ENCODE peak calls at places on chromosome 19, in seven cellular contexts. A is H9, G is IMR-90, V is mesendoderm, R is trophoblast cell, C is mesenchymal stem cell, F is H1. J is an unnamed sample.

GRCh38 chr19:45999653-46000121 is 4.4 kb downstream of the CCDC61 start:
- DNase-seq in R (peak), F (no peak), G (peak), C (peak), V (peak), A (peak), J (no peak)

GRCh38 chr19:11142528-11143171 is 12.9 kb downstream of the SPC24 start:
- DNase-seq in V (peak), C (peak), R (peak), G (peak), F (no peak), A (peak), J (peak)

GRCh38 chr19:33040994-33041827 is 23.5 kb downstream of the RHPN2 start:
- DNase-seq in V (no peak), A (no peak), G (no peak), R (no peak), F (no peak), C (peak), J (no peak)

GRCh38 chr19:33245948-33246728 is 20.5 kb upstream of the SLC7A10 start:
- DNase-seq in G (no peak), A (no peak), R (peak), F (no peak), C (no peak), V (peak), J (no peak)

GRCh38 chr19:7554990-7555864 is 19.7 kb downstream of the PNPLA6 start:
- DNase-seq in C (no peak), G (no peak), R (peak), V (peak), F (peak), A (peak), J (no peak)

GRCh38 chr19:7926021-7926726 is at the start of gene CTXN1:
- DNase-seq in F (no peak), V (peak), G (no peak), A (peak), C (peak), R (peak), J (peak)

GRCh38 chr19:13225085-13225484 is 74.9 kb downstream of the IER2 start:
- DNase-seq in A (no peak), R (no peak), F (no peak), G (no peak), C (no peak), V (no peak), J (no peak)

GRCh38 chr19:4730740-4731171 is 7.1 kb upstream of the DPP9 start:
- DNase-seq in G (no peak), C (peak), V (peak), F (no peak), A (peak), R (peak), J (no peak)

GRCh38 chr19:45092747-45093678 is at the start of gene PPP1R37:
- DNase-seq in R (peak), F (peak), A (peak), G (peak), C (peak), V (peak), J (peak)

GRCh38 chr19:768424-768823 is 17.5 kb downstream of the MISP start:
- DNase-seq in F (no peak), R (peak), G (peak), A (no peak), C (peak), V (no peak), J (no peak)

GRCh38 chr19:4722671-4723464 is 774 bp downstream of the DPP9 start:
- DNase-seq in F (no peak), V (peak), G (peak), C (peak), A (no peak), R (no peak), J (no peak)

GRCh38 chr19:45448887-45449299 is 18.9 kb upstream of the FOSB start:
- DNase-seq in G (peak), F (no peak), C (peak), A (no peak), V (no peak), R (peak), J (no peak)

GRCh38 chr19:17757125-17757524 is 5.8 kb downstream of the FCHO1 start:
- DNase-seq in A (no peak), F (no peak), R (no peak), G (peak), V (no peak), C (no peak), J (no peak)

GRCh38 chr19:55479045-55479444 is 2.6 kb downstream of the ZNF628 start:
- DNase-seq in G (no peak), A (no peak), C (no peak), R (no peak), F (no peak), V (no peak), J (no peak)

GRCh38 chr19:29098863-29099481 is 114.0 kb downstream of the UQCRFS1 start:
- DNase-seq in V (no peak), G (peak), R (peak), F (no peak), C (no peak), A (no peak), J (no peak)

GRCh38 chr19:13705201-13705600 is 59.1 kb upstream of the MRI1 start:
- DNase-seq in G (no peak), R (no peak), V (no peak), F (no peak), C (no peak), A (no peak), J (no peak)

GRCh38 chr19:34430738-34431625 is 2.8 kb downstream of the UBA2 start:
- DNase-seq in G (peak), R (peak), A (no peak), C (peak), V (peak), F (no peak), J (peak)

GRCh38 chr19:45162464-45163143 is 1.8 kb upstream of the NKPD1 start:
- DNase-seq in V (no peak), F (no peak), C (no peak), A (no peak), R (no peak), G (no peak), J (no peak)

GRCh38 chr19:37304884-37305255 is 66.0 kb upstream of the ZNF527 start:
- DNase-seq in C (no peak), A (no peak), F (no peak), R (no peak), V (no peak), G (no peak), J (no peak)

GRCh38 chr19:38692458-38693379 is 45.3 kb downstream of the ACTN4 start:
- DNase-seq in A (no peak), C (no peak), R (no peak), G (no peak), V (no peak), F (no peak), J (no peak)

GRCh38 chr19:3073931-3074595 is 11.8 kb upstream of the TLE5 start:
- DNase-seq in C (no peak), R (no peak), G (no peak), V (no peak), A (no peak), F (no peak), J (no peak)

GRCh38 chr19:49301165-49301865 is 23.7 kb downstream of the SLC6A16 start:
- DNase-seq in R (peak), G (peak), F (peak), A (peak), V (peak), C (peak), J (peak)

GRCh38 chr19:48511800-48512503 is at the start of gene LMTK3:
- DNase-seq in C (peak), R (no peak), G (peak), A (peak), F (no peak), V (peak), J (no peak)

GRCh38 chr19:54141356-54141755 is 3.8 kb downstream of the CNOT3 start:
- DNase-seq in C (no peak), G (peak), V (no peak), A (no peak), F (no peak), R (no peak), J (no peak)

GRCh38 chr19:17797397-17798201 is 2.7 kb downstream of the B3GNT3 start:
- DNase-seq in R (peak), C (peak), F (no peak), V (no peak), G (no peak), A (no peak), J (no peak)

GRCh38 chr19:38905186-38905539 is 5.4 kb downstream of the NFKBIB start:
- DNase-seq in F (no peak), V (no peak), R (no peak), A (no peak), G (no peak), C (no peak), J (no peak)

GRCh38 chr19:49824662-49825061 is 6.6 kb downstream of the MED25 start:
- DNase-seq in C (no peak), A (no peak), R (no peak), F (no peak), G (no peak), V (no peak), J (no peak)

GRCh38 chr19:45815501-45816216 is 551 bp upstream of the RSPH6A start:
- DNase-seq in C (peak), A (peak), R (no peak), V (peak), F (peak), G (no peak), J (peak)

GRCh38 chr19:10749435-10750384 is 31.8 kb downstream of the DNM2 start:
- DNase-seq in F (no peak), C (no peak), R (peak), G (no peak), V (no peak), A (no peak), J (no peak)

GRCh38 chr19:49439841-49440240 is 1.5 kb downstream of the SLC17A7 start:
- DNase-seq in R (no peak), C (no peak), F (no peak), V (no peak), A (no peak), G (no peak), J (no peak)

GRCh38 chr19:34173145-34173956 is 1.0 kb downstream of the LSM14A start:
- DNase-seq in A (peak), R (peak), C (peak), F (peak), V (peak), G (peak), J (peak)

GRCh38 chr19:50909240-50910070 is 1.7 kb downstream of the KLK4 start:
- DNase-seq in G (no peak), V (peak), A (peak), C (no peak), R (no peak), F (peak), J (peak)

GRCh38 chr19:51417107-51417806 is at the start of gene SIGLEC10:
- DNase-seq in C (no peak), V (no peak), A (peak), G (no peak), F (no peak), R (peak), J (no peak)

GRCh38 chr19:45782820-45783785 is 813 bp upstream of the DMPK start:
- DNase-seq in R (peak), F (no peak), V (no peak), A (peak), C (peak), G (peak), J (no peak)

GRCh38 chr19:32397736-32398135 is 7.8 kb upstream of the DPY19L3 start:
- DNase-seq in F (no peak), A (no peak), R (peak), C (peak), G (peak), V (peak), J (no peak)

GRCh38 chr19:10603084-10603872 is 16.2 kb upstream of the AP1M2 start:
- DNase-seq in C (peak), A (peak), R (peak), F (no peak), G (no peak), V (peak), J (no peak)

GRCh38 chr19:55080915-55081772 is 5.5 kb downstream of the EPS8L1 start:
- DNase-seq in F (peak), V (peak), A (peak), C (peak), R (peak), G (peak), J (no peak)

GRCh38 chr19:50513746-50514345 is at the start of gene ASPDH:
- DNase-seq in R (no peak), V (no peak), C (no peak), A (no peak), G (no peak), F (no peak), J (no peak)

GRCh38 chr19:54390942-54391577 is 24.2 kb upstream of the TTYH1 start:
- DNase-seq in G (peak), V (peak), C (peak), A (peak), R (peak), F (no peak), J (peak)

GRCh38 chr19:10514211-10515145 is 2.8 kb downstream of the S1PR5 start:
- DNase-seq in R (peak), V (no peak), A (peak), F (no peak), C (no peak), G (no peak), J (no peak)

DNA sequence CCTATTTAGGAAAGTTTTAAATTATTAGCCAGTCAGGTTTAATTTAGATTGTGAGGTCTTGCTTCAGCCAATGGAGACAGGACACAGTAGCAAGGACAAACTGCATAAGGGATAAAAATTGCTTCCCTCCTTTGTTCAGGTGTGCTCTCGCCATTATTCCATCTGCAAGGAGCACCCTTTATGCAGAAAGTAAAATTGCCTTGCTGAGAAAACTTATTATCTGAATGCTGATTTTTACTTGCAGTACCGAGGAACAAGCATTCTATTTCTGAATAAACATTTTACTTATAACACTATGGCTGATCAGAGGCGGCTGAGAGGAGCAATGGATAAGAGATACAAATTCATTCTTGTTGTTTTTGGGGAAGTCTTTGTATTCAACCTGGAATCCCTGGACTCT is 8.0 kb downstream of the CYP4F22 start:
- DNase-seq in C (no peak), G (no peak), A (no peak), V (no peak), R (no peak), F (no peak), J (no peak)
- H3K23ac ChIP-seq in C (no peak), G (no peak), A (no peak), V (no peak), R (no peak), F (no peak), J (no peak)

DNA sequence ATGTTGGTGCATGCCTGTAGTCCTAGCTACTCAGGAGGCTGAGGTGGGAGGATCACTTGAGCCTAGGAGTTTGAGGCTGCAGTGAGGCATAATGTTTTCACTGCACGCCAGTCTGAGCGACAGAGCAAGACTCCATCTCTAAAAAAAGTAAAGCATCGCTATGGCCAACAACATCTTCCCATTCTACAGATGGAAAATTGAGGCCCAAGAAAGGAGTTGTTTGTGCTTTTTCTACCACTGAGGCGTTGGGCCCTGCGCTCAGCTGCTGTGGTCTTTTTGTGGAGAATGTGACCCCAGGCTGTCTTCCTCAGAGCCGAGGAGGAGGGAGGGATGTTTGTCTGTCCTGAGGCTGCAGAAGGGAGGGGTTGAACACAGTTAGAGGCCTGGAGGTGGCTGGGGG is 485 bp upstream of the C5AR2 start:
- DNase-seq in F (no peak), G (no peak), R (no peak), V (no peak), A (no peak), C (no peak), J (no peak)
- H3K23ac ChIP-seq in F (no peak), G (no peak), R (no peak), V (no peak), A (no peak), C (no peak), J (no peak)

DNA sequence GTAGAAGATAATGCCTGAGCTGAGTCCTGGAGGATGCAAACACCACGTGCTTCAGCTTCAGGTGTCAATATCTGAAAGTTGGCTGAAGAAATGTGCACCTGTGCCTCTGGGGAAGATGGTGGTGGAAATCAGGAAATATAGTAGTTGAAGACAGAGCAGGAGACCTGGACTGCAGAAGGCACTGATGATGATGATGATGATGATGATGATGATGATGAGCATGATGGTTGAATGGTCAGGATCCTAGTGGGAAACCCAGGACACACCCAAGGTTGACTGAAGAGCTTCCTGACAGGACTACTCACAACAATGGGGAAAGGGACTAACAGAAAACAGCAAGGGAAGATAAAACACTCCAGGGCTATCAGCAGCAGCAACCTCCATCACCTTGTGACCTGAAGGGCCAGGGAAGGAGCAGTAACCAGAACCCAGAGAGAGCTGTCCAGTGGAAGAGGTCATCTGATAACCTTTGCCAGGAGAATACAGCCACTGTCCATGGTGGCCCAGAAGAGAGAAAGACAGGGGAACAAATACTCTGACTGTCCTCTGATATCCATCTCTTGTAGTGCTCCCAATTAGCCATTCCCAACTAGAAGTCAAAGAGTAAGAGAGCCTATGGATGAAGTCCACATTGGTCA is 170.3 kb downstream of the TSHZ3 start:
- DNase-seq in C (no peak), F (no peak), G (no peak), A (no peak), R (no peak), V (no peak), J (no peak)
- H3K23ac ChIP-seq in C (no peak), F (no peak), G (no peak), A (no peak), R (no peak), V (no peak), J (no peak)

DNA sequence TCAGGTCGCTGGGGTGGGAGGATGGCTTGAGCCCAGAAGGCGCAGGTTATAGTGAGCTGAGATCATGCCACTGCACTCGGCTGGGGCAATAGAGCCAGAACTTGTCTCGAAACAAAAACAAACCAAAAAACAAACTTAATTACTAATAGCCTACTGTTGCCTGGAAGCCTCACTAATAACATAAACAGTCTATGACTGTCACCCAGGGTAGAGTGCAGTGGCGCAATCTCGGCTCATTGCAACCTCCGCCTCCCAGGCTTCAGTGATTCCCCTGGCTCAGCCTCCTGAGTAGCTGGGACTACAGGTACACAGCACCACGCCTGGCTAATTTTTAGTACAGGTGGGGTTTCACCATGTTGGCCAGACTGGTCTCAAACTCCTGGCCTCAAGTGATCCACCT is 18.0 kb downstream of the CATSPERD start:
- DNase-seq in G (no peak), R (peak), V (no peak), A (no peak), C (peak), F (no peak), J (no peak)
- H3K23ac ChIP-seq in G (no peak), R (no peak), V (no peak), A (no peak), C (no peak), F (no peak), J (no peak)

GRCh38 chr19:35935911-35936737 is at the start of gene LRFN3:
- DNase-seq in V (peak), R (peak), F (no peak), C (peak), A (peak), G (peak), J (peak)
- H3K23ac ChIP-seq in V (no peak), R (no peak), F (no peak), C (peak), A (no peak), G (peak), J (no peak)

J was measured in neuronal stem cell.